ENCODE peak calls at places on chromosomes 16 and 17, in four cellular contexts. Y, U, C and D are unnamed samples.

GRCh38 chr16:56748826-56749225 is 18.9 kb downstream of the NUP93 start:
- DNase-seq in U (no peak), C (no peak), Y (no peak), D (no peak)

GRCh38 chr17:66789961-66790421 is 44.9 kb upstream of the CACNG5 start:
- DNase-seq in C (no peak), Y (no peak), U (no peak), D (no peak)

GRCh38 chr17:1267471-1267947 is 2.7 kb upstream of the BHLHA9 start:
- DNase-seq in Y (no peak), C (no peak), U (peak; percentile 52), D (no peak)

GRCh38 chr17:81453049-81453448 is 57.8 kb downstream of the BAHCC1 start:
- DNase-seq in C (no peak), U (no peak), Y (no peak), D (no peak)

GRCh38 chr16:1357906-1358566 is 6.3 kb downstream of the GNPTG start:
- DNase-seq in Y (no peak), C (no peak), U (peak; percentile 36), D (no peak)

GRCh38 chr16:4923853-4924252 is 13.1 kb downstream of the PPL start:
- DNase-seq in C (no peak), U (no peak), Y (no peak), D (no peak)

GRCh38 chr16:50121721-50122445 is 31.2 kb upstream of the TENT4B start:
- DNase-seq in C (peak; percentile 72), Y (no peak), U (no peak), D (peak; percentile 31)

GRCh38 chr16:56631832-56632159 is 663 bp upstream of the MT1M start:
- DNase-seq in Y (no peak), U (no peak), C (no peak), D (no peak)

GRCh38 chr16:85761866-85762265 is 11.0 kb upstream of the C16orf74 start:
- DNase-seq in Y (no peak), C (no peak), U (no peak), D (no peak)

GRCh38 chr17:30333503-30334240 is at the start of gene TMIGD1:
- DNase-seq in U (no peak), C (no peak), Y (no peak), D (no peak)

GRCh38 chr16:51759329-51759728 is 608.3 kb upstream of the SALL1 start:
- DNase-seq in Y (no peak), U (no peak), C (no peak), D (no peak)

GRCh38 chr17:33080091-33080490 is 88.4 kb downstream of the SPACA3 start:
- DNase-seq in U (no peak), Y (no peak), C (no peak), D (no peak)

GRCh38 chr17:40915721-40916256 is 21.7 kb downstream of the KRT23 start:
- DNase-seq in Y (no peak), U (peak; percentile 80), C (peak; percentile 26), D (no peak)

GRCh38 chr17:45116434-45117016 is 15.8 kb downstream of the PLCD3 start:
- DNase-seq in Y (no peak), C (no peak), U (no peak), D (no peak)

GRCh38 chr17:76641501-76641900 is 2.1 kb downstream of the ST6GALNAC1 start:
- DNase-seq in Y (no peak), U (no peak), C (no peak), D (no peak)

DNA sequence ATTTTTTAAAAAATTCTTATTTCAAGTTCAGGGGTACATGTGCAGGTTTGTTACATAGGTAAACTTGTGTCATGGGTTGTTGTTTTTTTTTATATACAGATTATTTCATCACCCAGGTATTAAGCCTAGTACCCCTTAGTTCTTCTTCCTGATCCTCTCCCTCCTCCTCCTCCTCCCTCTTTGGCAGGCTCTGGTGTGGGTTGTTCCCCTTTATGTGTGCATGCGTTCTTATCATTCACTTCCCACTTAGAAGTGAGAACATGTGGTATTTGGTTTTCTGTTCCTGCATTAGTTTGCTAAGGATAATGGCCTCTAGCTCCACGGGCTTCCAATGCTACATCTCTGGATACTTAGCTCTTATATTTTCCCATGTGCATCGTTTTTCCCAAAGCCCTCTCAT is 404.4 kb downstream of the HAPSTR1 start:
- DNase-seq in Y (no peak), U (no peak), C (no peak), D (no peak)
- H2AFZ ChIP-seq in Y (no peak overlapping the region), U (no peak overlapping the region), C (no peak overlapping the region), D (no peak overlapping the region)

GRCh38 chr16:67013823-67014640 is 14.9 kb upstream of the CBFB start:
- DNase-seq in U (peak; percentile 84), C (no peak), Y (peak; percentile 56), D (peak; percentile 82)
- TF ChIP-seq EZH2 in U (no peak), C (no peak), Y (no peak), D (peak; percentile 66)

GRCh38 chr17:61784510-61784909 is 78.8 kb downstream of the BRIP1 start:
- DNase-seq in U (no peak), Y (no peak), C (no peak), D (no peak)
- H3K4me2 ChIP-seq in U (no peak overlapping the region), Y (no peak overlapping the region), C (peak overlapping the region; percentile 70), D (no peak overlapping the region)

GRCh38 chr16:15879255-15879804 is 9.1 kb downstream of the CEP20 start:
- DNase-seq in C (no peak), U (peak; percentile 96), Y (peak; percentile 38), D (no peak)
- H2AFZ ChIP-seq in C (no peak overlapping the region), U (peak overlapping the region; percentile 8), Y (no peak overlapping the region), D (no peak overlapping the region)

DNA sequence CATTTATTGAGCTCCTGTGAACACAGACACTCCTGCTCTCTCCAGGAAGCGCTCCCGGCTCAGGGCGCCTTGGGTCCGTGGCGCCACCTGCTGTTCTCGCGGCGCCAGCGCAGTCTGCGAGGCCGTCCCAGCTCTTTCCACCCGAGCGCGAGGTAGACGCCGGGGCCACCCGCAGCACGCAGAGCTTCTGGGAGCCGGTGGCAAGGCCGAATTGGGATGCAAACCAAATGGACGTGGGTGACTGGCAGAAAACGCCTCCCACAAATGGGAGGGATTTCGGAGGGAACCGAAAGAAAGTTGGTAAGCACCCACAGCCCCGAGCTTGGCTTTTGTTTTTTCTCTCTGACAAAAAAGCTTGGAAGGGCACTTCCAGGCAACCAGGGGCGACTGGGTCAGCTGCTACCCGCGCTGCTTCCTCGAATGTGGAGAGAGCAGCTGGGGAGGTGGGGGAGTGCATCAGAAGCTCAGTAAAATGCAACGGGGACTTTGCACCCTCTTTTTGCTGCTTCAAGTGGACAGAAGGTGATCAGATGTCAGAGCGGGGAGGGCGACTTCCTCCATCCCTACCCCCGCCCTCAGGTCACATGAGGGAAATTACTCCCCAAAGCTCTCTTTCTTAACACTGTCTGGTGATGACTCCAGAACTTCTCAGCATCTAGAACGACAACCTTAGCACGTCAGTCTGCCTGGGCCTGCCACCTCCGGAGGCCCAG is 13.5 kb upstream of the N4BP1 start:
- DNase-seq in C (peak; percentile 53), U (peak; percentile 94), Y (peak; percentile 79), D (peak; percentile 82)
- TF ChIP-seq EZH2 in C (no peak), U (no peak), Y (no peak), D (no peak)

DNA sequence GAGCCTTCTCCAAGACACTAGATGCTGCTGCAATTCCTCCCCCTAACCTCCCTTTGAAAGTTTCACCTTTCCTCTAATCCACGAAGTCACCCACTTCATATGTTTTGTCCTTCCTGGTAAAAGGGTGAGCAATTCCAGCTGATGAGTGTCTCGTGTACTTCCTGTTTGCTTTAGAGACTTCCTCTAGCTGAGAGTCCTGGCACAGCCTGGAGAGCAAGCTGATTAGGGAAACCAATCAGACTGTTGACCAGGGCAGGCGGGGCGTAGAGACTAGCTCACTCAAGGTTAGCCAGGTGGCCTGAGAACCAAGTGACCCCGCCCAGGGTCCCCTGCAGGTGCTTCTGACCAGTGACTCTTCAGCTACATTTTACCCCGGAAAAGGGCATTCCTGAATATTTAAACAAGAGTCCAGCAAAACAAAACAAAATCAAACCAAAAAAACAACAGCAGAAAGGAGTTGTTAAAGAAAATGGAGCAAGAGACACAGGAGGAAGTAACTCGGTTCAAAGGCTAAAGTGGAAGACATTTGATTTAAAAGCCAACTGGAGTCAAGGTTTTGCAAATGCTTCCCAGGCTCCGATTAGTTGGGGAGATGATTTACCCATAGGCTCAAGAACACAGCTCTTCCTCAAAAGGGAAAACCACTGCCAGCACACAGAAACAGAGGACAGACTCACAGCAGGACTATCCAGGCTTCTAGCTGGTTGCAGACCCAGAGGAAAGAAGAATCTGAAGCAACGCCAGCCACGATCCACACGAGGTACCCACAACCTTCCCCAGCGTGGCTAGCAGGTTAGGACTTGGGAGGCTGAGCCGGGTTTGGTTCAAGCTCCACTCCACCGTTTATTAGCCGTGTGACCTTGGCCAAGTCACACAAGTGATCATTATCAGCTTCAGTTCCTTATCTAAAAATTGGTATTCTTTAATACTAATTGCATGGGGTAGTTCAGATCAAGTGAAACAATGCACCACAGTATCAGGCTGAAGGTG is 13.4 kb downstream of the HSPB9 start:
- DNase-seq in Y (peak; percentile 90), C (no peak), U (peak; percentile 69), D (no peak)
- H3K4me2 ChIP-seq in Y (peak overlapping the region; percentile 75), C (no peak overlapping the region), U (peak overlapping the region; percentile 12), D (no peak overlapping the region)

GRCh38 chr17:73121513-73121912 is 29.0 kb upstream of the SLC39A11 start:
- DNase-seq in Y (no peak), C (no peak), U (no peak), D (no peak)
- H2AFZ ChIP-seq in Y (no peak overlapping the region), C (no peak overlapping the region), U (no peak overlapping the region), D (no peak overlapping the region)